ENCODE peak calls at places on chromosomes 2 and 18, in ten cellular contexts. K is PC-9, L is small intestine, P is cardiac fibroblast, Y is K562, C is colonic mucosa, O is brain microvascular endothelial cell, G is heart right ventricle, W is neuronal stem cell, U is OCI-LY7. J is an unnamed sample.

GRCh38 chr2:44692821-44693220 is 248.7 kb upstream of the SIX3 start:
- DNase-seq in G (no peak), C (no peak), K (no peak), U (no peak), O (no peak), P (no peak), L (no peak), W (no peak), Y (no peak), J (no peak)

GRCh38 chr2:98459776-98460175 is 15.1 kb downstream of the INPP4A start:
- DNase-seq in U (no peak), P (no peak), C (no peak), G (no peak), K (peak), O (no peak), Y (no peak), L (no peak), W (no peak), J (peak)

GRCh38 chr18:33757037-33757436 is 179.0 kb downstream of the ASXL3 start:
- DNase-seq in Y (no peak), C (no peak), O (no peak), G (no peak), L (no peak), K (no peak), P (no peak), U (no peak), W (no peak), J (no peak)

GRCh38 chr18:79796531-79797390 is 977 bp upstream of the KCNG2 start:
- DNase-seq in G (no peak), P (peak), U (no peak), O (no peak), L (no peak), W (no peak), Y (no peak), K (no peak), C (no peak), J (no peak)

GRCh38 chr2:106961328-106961727 is 75.4 kb upstream of the ST6GAL2 start:
- DNase-seq in W (no peak), G (no peak), K (no peak), Y (no peak), P (no peak), L (no peak), O (no peak), C (no peak), U (no peak), J (no peak)

GRCh38 chr2:52613064-52613463 is 1154.5 kb upstream of the CHAC2 start:
- DNase-seq in P (no peak), W (peak), L (no peak), U (no peak), K (no peak), O (no peak), G (no peak), Y (no peak), C (no peak), J (no peak)

GRCh38 chr2:10162586-10163497 is 40.3 kb downstream of the RRM2 start:
- DNase-seq in L (no peak), Y (peak), G (no peak), C (no peak), O (no peak), U (no peak), K (no peak), P (no peak), W (peak), J (no peak)

GRCh38 chr18:49894827-49895226 is 81.5 kb upstream of the ACAA2 start:
- DNase-seq in W (no peak), C (no peak), K (no peak), O (no peak), L (no peak), Y (no peak), G (no peak), U (no peak), P (no peak), J (no peak)

GRCh38 chr18:59502899-59503245 is 143.8 kb upstream of the LMAN1 start:
- DNase-seq in U (no peak), C (no peak), Y (no peak), L (no peak), K (no peak), O (no peak), P (no peak), G (no peak), W (no peak), J (no peak)

GRCh38 chr2:152222975-152223638 is 47.5 kb upstream of the STAM2 start:
- DNase-seq in O (peak), K (no peak), C (peak), Y (no peak), L (peak), P (peak), G (peak), W (no peak), U (no peak), J (no peak)

GRCh38 chr18:62957885-62958472 is 242.6 kb downstream of the PHLPP1 start:
- DNase-seq in U (peak), P (peak), G (no peak), O (peak), C (peak), W (peak), K (peak), L (peak), Y (no peak), J (no peak)

GRCh38 chr2:206981739-206982336 is 42.5 kb downstream of the CPO start:
- DNase-seq in P (peak), G (peak), U (no peak), W (peak), L (peak), K (peak), Y (peak), O (peak), C (peak), J (no peak)

GRCh38 chr2:60932954-60933353 is 51.6 kb downstream of the REL start:
- DNase-seq in Y (no peak), C (no peak), P (no peak), K (no peak), U (no peak), L (no peak), W (no peak), G (no peak), O (no peak), J (no peak)

GRCh38 chr2:60939622-60940021 is 58.2 kb downstream of the REL start:
- DNase-seq in O (no peak), Y (no peak), P (no peak), U (no peak), K (no peak), G (no peak), L (no peak), C (no peak), W (no peak), J (no peak)

GRCh38 chr2:60936757-60937156 is 55.4 kb downstream of the REL start:
- DNase-seq in Y (no peak), L (no peak), G (no peak), U (no peak), O (no peak), K (no peak), W (no peak), C (no peak), P (no peak), J (no peak)

GRCh38 chr2:60938301-60938700 is 56.9 kb downstream of the REL start:
- DNase-seq in K (no peak), W (no peak), G (no peak), P (no peak), Y (no peak), U (no peak), C (no peak), L (no peak), O (no peak), J (no peak)

DNA sequence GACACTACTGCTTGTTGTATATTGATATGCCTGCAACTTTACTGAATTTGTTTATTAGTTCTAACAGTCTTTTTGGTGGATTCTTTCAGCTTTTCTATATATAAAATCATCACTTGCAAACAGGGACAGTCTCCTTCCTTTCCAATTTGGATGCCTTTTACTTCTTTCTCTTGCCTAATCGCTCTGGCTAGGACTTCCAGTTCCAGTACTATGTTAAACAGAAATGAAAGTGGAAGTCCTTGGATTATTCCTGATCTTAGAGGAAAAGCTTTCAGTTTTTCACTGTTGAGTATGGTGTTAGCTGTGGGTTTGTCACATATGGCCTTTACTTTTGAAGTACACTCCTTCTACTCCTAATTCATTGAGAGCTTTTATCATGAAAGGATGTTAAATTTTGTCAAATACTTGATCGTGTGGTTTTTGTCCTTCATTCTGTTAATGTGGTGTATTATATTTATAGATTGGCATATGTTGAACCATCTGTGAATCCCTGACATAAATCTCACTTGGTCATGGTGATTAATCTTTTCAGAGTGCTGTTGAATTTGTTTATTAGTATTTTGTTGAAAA is 52.9 kb downstream of the REL start:
- DNase-seq in P (peak), O (no peak), W (no peak), Y (no peak), C (no peak), K (no peak), G (no peak), U (no peak), L (peak), J (no peak)
- H3K4me3 ChIP-seq in P (no peak), O (no peak), W (no peak), Y (no peak), C (no peak), K (no peak), G (no peak), U (no peak), L (no peak), J (no peak)

GRCh38 chr2:33210626-33211025 is 263.9 kb downstream of the LTBP1 start:
- DNase-seq in W (no peak), K (no peak), Y (no peak), P (peak), C (no peak), O (peak), L (no peak), G (no peak), U (no peak), J (no peak)
- H3K4me3 ChIP-seq in W (no peak), K (no peak), Y (no peak), P (no peak), C (no peak), O (no peak), L (no peak), G (no peak), U (no peak), J (no peak)

GRCh38 chr18:11175266-11175947 is 26.0 kb upstream of the PIEZO2 start:
- DNase-seq in U (no peak), W (no peak), L (no peak), P (peak), O (peak), G (no peak), K (no peak), Y (no peak), C (no peak), J (no peak)
- H3K4me3 ChIP-seq in U (no peak), W (no peak), L (no peak), P (no peak), O (no peak), G (no peak), K (no peak), Y (no peak), C (no peak), J (no peak)

GRCh38 chr2:104444840-104445239 is 409.1 kb upstream of the POU3F3 start:
- DNase-seq in U (no peak), L (no peak), Y (no peak), P (no peak), O (no peak), W (no peak), G (no peak), C (no peak), K (no peak), J (no peak)

GRCh38 chr2:104444392-104444791 is 409.5 kb upstream of the POU3F3 start:
- DNase-seq in G (no peak), U (no peak), P (no peak), K (no peak), Y (no peak), L (no peak), W (no peak), C (no peak), O (no peak), J (no peak)

GRCh38 chr2:104448661-104449410 is 405.1 kb upstream of the POU3F3 start:
- DNase-seq in L (no peak), Y (no peak), O (no peak), W (no peak), G (no peak), K (no peak), U (no peak), P (no peak), C (no peak), J (no peak)

GRCh38 chr2:104452558-104452957 is 401.4 kb upstream of the POU3F3 start:
- DNase-seq in C (no peak), L (no peak), O (no peak), U (no peak), K (no peak), Y (no peak), W (no peak), P (no peak), G (no peak), J (no peak)

GRCh38 chr2:104447831-104448434 is 406.0 kb upstream of the POU3F3 start:
- DNase-seq in U (peak), W (no peak), O (no peak), P (no peak), Y (no peak), G (no peak), L (no peak), C (no peak), K (no peak), J (no peak)
- H3K4me3 ChIP-seq in U (peak), W (no peak), O (no peak), P (no peak), Y (no peak), G (peak), L (no peak), C (no peak), K (no peak), J (no peak)

GRCh38 chr2:240557101-240557751 is 562 bp downstream of the ANKMY1 start:
- DNase-seq in L (no peak), K (no peak), O (no peak), C (peak), U (no peak), Y (no peak), W (no peak), G (peak), P (no peak), J (peak)
- H3K4me3 ChIP-seq in L (peak), K (no peak), O (peak), C (peak), U (no peak), Y (no peak), W (no peak), G (peak), P (peak), J (peak)

DNA sequence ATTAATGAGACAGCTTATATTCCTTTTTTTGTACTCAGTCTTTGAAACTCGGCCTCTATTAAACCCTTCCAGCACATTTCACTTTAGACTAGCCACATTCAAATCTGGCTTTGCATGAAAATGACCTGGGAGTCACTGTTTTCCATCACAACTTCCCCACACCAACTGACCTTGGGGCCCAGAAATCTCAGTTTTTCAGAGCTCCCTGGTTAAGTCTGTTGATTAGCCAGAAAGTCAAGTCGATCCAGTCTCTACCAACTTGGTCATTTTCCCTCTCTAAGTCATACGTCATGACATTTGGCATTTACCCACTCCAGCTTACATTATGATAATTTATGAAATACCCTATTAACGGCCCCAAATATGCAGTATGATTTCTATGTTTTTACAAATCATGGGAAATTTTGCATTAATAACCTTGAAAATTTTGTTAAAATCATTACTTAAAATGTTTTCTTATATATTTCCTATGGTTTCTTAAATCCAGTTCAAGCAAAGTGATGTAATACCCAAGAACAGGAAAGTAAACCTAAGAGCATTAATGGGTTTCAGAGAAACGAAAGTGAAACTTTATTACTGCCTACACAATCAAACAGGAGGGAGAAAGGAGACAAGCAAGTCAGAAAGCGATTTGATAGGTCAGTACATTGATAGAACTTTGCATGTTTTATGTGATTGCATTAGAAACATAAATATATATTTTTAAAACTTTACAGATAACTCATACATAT is 77.1 kb downstream of the SPATS2L start:
- DNase-seq in P (peak), G (no peak), O (no peak), Y (no peak), W (no peak), U (peak), C (no peak), K (no peak), L (peak), J (no peak)
- H3K4me3 ChIP-seq in P (no peak), G (peak), O (peak), Y (no peak), W (no peak), U (no peak), C (no peak), K (peak), L (no peak), J (peak)

DNA sequence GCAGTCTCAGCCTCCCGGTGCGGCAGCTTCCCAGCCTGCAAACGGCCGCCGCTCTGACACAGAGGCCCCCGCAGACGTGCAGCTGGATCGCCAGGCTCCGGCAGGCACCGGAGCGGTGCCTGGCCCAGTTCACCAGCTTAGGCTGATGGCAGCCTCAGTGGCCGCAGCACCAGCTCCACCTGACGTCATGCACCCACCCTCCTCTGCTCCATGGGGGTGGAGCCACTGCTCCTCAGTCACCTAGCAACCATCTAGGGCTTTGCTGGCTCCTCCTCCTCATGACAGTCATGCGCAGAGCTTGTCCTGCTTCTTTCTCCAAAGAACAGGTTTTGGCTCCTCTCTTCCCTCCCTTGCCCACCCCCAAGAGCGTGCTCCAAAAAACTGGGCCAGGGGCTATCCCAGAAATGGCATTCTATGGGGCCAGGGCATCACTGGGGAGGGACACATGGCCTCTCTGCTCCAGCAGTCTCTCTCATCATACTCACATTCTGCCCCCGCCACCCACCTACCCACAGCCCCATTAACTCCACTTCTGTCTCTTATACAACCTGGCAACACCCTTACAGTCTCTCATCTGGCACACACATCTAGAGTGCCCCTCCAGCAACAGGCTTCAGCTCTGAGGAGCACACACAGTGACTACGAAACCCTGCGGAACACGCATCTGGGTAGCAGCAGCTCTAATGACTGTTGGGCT is 5.5 kb downstream of the DCTN1 start:
- DNase-seq in W (peak), C (peak), U (no peak), G (peak), P (peak), Y (peak), O (peak), K (no peak), L (peak), J (no peak)
- H3K4me3 ChIP-seq in W (peak), C (no peak), U (no peak), G (peak), P (peak), Y (no peak), O (peak), K (no peak), L (no peak), J (peak)

GRCh38 chr18:35246831-35247230 is 6.0 kb downstream of the ZNF397 start:
- DNase-seq in P (no peak), Y (no peak), W (no peak), C (no peak), G (no peak), L (no peak), U (no peak), K (no peak), O (no peak), J (no peak)
- H3K4me3 ChIP-seq in P (no peak), Y (no peak), W (no peak), C (no peak), G (no peak), L (no peak), U (no peak), K (no peak), O (no peak), J (no peak)

GRCh38 chr18:55780591-55781071 is 192.6 kb upstream of the TCF4 start:
- DNase-seq in W (no peak), C (no peak), U (no peak), P (peak), Y (no peak), L (no peak), K (no peak), G (no peak), O (no peak), J (no peak)

GRCh38 chr18:55778731-55779460 is 190.9 kb upstream of the TCF4 start:
- DNase-seq in W (no peak), L (no peak), P (peak), G (no peak), K (no peak), C (no peak), U (no peak), Y (no peak), O (no peak), J (no peak)

GRCh38 chr18:55777666-55778304 is 189.8 kb upstream of the TCF4 start:
- DNase-seq in K (no peak), C (no peak), W (no peak), O (no peak), U (no peak), G (no peak), P (no peak), Y (no peak), L (no peak), J (no peak)

GRCh38 chr18:55779711-55780590 is 192.0 kb upstream of the TCF4 start:
- DNase-seq in O (no peak), U (peak), P (peak), G (peak), L (no peak), W (peak), Y (peak), C (no peak), K (no peak), J (no peak)

GRCh38 chr18:55779461-55779710 is 191.4 kb upstream of the TCF4 start:
- DNase-seq in K (no peak), C (no peak), G (peak), W (no peak), O (no peak), L (no peak), U (no peak), P (peak), Y (no peak), J (no peak)
- H3K4me3 ChIP-seq in K (no peak), C (peak), G (peak), W (peak), O (peak), L (no peak), U (peak), P (peak), Y (peak), J (peak)

GRCh38 chr2:12400543-12400942 is 316.2 kb upstream of the TRIB2 start:
- DNase-seq in P (no peak), O (no peak), Y (no peak), L (no peak), U (no peak), W (no peak), C (no peak), K (no peak), G (no peak), J (no peak)
- H3K4me3 ChIP-seq in P (no peak), O (no peak), Y (no peak), L (no peak), U (no peak), W (no peak), C (no peak), K (no peak), G (no peak), J (no peak)